ENCODE peak calls at places on chromosomes 4 and X, in nine cellular contexts. X, A, N, K, Y, M, D, T and W are unnamed samples.

GRCh38 chr4:15239866-15240265 is 188.0 kb upstream of the C1QTNF7 start:
- DNase-seq in X (no peak), A (no peak), N (no peak), K (no peak), Y (peak; percentile 55), M (peak; percentile 37), D (no peak), T (no peak), W (no peak)

GRCh38 chrX:109472939-109473713 is 8.8 kb downstream of the GUCY2F start:
- DNase-seq in X (peak; percentile 27), A (peak; percentile 66), N (no peak), K (no peak), Y (no peak), M (no peak), D (no peak), T (no peak), W (peak; percentile 82)

GRCh38 chrX:130874751-130875150 is 28.3 kb downstream of the ENOX2 start:
- DNase-seq in X (no peak), A (peak; percentile 42), N (no peak), K (no peak), Y (no peak), M (no peak), D (no peak), T (no peak), W (no peak)

GRCh38 chr4:123248260-123248659 is 148.3 kb upstream of the SPRY1 start:
- DNase-seq in X (no peak), A (peak; percentile 37), N (no peak), K (no peak), Y (no peak), M (no peak), D (no peak), T (no peak), W (no peak)

GRCh38 chr4:157509286-157509685 is 288.8 kb downstream of the GRIA2 start:
- DNase-seq in X (no peak), A (no peak), N (no peak), K (no peak), Y (no peak), M (no peak), D (no peak), T (no peak), W (no peak)

GRCh38 chrX:23048806-23049573 is 49.2 kb downstream of the DDX53 start:
- DNase-seq in X (no peak), A (no peak), N (no peak), K (no peak), Y (no peak), M (no peak), D (no peak), T (no peak), W (no peak)

GRCh38 chr4:61540944-61541343 is 340.8 kb downstream of the ADGRL3 start:
- DNase-seq in X (no peak), A (no peak), N (no peak), K (no peak), Y (no peak), M (peak; percentile 83), D (peak; percentile 49), T (no peak), W (no peak)

GRCh38 chrX:136028383-136028984 is 43.2 kb downstream of the SLC9A6 start:
- DNase-seq in X (peak; percentile 21), A (peak; percentile 65), N (no peak), K (no peak), Y (no peak), M (no peak), D (no peak), T (no peak), W (no peak)

GRCh38 chrX:53323196-53323595 is 41.8 kb upstream of the IQSEC2 start:
- DNase-seq in X (no peak), A (no peak), N (no peak), K (no peak), Y (no peak), M (no peak), D (no peak), T (no peak), W (no peak)

GRCh38 chr4:26206981-26207380 is 113.8 kb upstream of the RBPJ start:
- DNase-seq in X (no peak), A (no peak), N (no peak), K (no peak), Y (no peak), M (no peak), D (no peak), T (no peak), W (no peak)

GRCh38 chrX:122914256-122914655 is 269.8 kb upstream of the GRIA3 start:
- DNase-seq in X (no peak), A (no peak), N (no peak), K (no peak), Y (no peak), M (no peak), D (peak; percentile 41), T (no peak), W (no peak)

GRCh38 chr4:89545315-89545714 is 237.7 kb upstream of the GPRIN3 start:
- DNase-seq in X (no peak), A (no peak), N (no peak), K (no peak), Y (no peak), M (no peak), D (no peak), T (no peak), W (no peak)

GRCh38 chr4:168589154-168589553 is 92.3 kb downstream of the PALLD start:
- DNase-seq in X (peak; percentile 94), A (peak; percentile 82), N (no peak), K (no peak), Y (no peak), M (peak; percentile 27), D (no peak), T (no peak), W (no peak)

GRCh38 chr4:177190995-177191568 is 118.6 kb upstream of the NEIL3 start:
- DNase-seq in X (no peak), A (peak; percentile 47), N (no peak), K (no peak), Y (no peak), M (no peak), D (no peak), T (no peak), W (no peak)

GRCh38 chr4:26087108-26087507 is 173.1 kb downstream of the SMIM20 start:
- DNase-seq in X (no peak), A (no peak), N (no peak), K (no peak), Y (no peak), M (no peak), D (no peak), T (no peak), W (no peak)

DNA sequence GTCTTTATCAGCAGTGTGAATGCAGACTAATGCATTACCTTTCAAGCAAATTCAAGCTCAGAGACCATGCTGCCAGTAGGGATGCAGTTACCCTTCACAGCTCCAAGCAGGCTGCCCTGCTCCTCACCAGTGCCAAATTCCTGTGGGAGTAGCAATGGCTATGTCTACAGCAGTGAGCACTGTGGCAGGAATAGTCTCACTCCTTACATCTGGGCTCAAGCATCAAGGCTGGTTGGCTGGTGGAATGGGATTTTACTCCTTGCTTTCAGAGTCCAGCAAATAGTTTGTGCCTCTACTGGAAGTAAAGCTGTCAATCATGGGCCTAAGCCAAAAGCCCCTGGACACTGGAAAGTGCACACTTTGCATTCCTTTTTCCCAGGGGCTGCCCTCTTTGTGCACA is 1030.8 kb downstream of the SH3BGRL start:
- DNase-seq in X (no peak), A (no peak), N (no peak), K (no peak), Y (no peak), M (no peak), D (no peak), T (no peak), W (no peak)
- H3K9me3 ChIP-seq in X (no peaks in the 10 kb centered on the region), A (no peaks in the 10 kb centered on the region), N (no peaks in the 10 kb centered on the region), K (no peaks in the 10 kb centered on the region), Y (no peaks in the 10 kb centered on the region), M (no peaks in the 10 kb centered on the region), D (peaks cover 9% of the 10 kb centered on the region), T (no peaks in the 10 kb centered on the region), W (no peaks in the 10 kb centered on the region)

DNA sequence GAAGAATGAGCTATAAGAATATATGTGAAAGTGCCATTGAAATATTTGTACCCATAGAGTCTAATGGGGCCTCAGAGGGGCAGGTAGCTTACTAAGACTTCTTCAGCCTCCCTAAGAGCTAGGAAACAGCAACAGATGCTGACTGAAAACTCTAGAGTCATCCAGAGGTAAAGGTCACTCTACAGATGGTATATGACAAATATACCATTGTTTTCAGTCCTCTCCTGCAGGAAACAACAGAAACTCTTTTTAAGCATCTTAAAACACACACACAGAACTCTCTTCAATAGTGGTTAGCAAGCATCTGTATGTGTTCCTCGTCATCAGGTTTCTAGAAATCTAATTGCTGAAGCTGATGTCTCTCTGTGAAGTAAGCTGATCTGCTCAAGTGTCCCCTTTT is 313.8 kb upstream of the GATB start:
- DNase-seq in X (no peak), A (no peak), N (no peak), K (no peak), Y (no peak), M (no peak), D (no peak), T (no peak), W (no peak)
- H3K4me1 ChIP-seq in X (no peaks in the 10 kb centered on the region), A (peaks cover 16% of the 10 kb centered on the region), N (peaks cover 8% of the 10 kb centered on the region), K (peaks cover 5% of the 10 kb centered on the region), Y (no peaks in the 10 kb centered on the region), M (no peaks in the 10 kb centered on the region), D (no peaks in the 10 kb centered on the region), T (no peaks in the 10 kb centered on the region), W (no peaks in the 10 kb centered on the region)

DNA sequence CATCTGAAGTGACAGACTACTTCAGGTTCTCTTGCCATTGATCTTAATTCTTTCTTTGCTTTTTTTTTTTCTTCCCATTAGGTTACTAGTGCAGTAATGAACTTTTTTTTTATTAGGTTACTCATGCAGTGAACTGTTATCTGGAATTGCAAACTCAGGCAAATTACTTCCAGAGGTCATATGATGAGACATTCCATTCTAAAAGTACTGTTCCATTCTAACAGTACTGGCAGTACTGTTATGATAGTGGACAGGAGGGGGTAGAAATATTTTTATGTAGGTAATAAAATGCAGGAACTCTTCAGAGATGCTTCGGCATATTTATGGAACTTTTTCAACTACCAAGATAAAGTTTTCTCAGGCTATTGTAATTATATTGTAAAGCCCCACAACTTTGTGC is 911.4 kb upstream of the LCORL start:
- DNase-seq in X (no peak), A (no peak), N (no peak), K (no peak), Y (no peak), M (no peak), D (no peak), T (no peak), W (no peak)
- H3K9me3 ChIP-seq in X (no peaks in the 10 kb centered on the region), A (no peaks in the 10 kb centered on the region), N (no peaks in the 10 kb centered on the region), K (no peaks in the 10 kb centered on the region), Y (no peaks in the 10 kb centered on the region), M (no peaks in the 10 kb centered on the region), D (no peaks in the 10 kb centered on the region), T (no peaks in the 10 kb centered on the region), W (no peaks in the 10 kb centered on the region)

DNA sequence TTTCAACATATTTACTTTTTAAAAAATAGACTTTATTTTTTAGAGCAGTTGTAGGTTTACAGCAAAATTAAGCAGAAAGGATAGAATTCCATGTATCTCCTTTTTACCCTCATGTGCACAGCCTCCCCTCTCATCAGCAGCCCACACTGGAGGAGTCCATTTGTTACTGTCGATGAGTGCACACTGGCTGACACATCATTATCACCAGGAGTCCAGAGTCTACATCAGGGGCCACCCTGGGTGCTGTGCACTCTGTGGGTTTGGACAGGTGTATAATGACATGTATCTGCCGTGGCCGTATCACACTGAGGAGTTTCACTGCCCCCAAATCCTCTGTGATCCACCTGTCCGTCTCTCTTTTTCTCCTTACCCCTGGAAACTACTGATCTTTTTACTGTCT is 26.3 kb downstream of the TBC1D14 start:
- DNase-seq in X (no peak), A (no peak), N (no peak), K (no peak), Y (no peak), M (no peak), D (no peak), T (no peak), W (no peak)
- H3K4me1 ChIP-seq in X (peaks cover 9% of the 10 kb centered on the region), A (no peaks in the 10 kb centered on the region), N (peaks cover 25% of the 10 kb centered on the region), K (peaks cover 6% of the 10 kb centered on the region), Y (no peaks in the 10 kb centered on the region), M (peaks cover 6% of the 10 kb centered on the region), D (peaks cover 20% of the 10 kb centered on the region), T (peaks cover 2% of the 10 kb centered on the region), W (no peaks in the 10 kb centered on the region)

GRCh38 chr4:384311-385010 is 46.8 kb downstream of the ZNF141 start:
- DNase-seq in X (no peak), A (no peak), N (no peak), K (no peak), Y (no peak), M (no peak), D (no peak), T (no peak), W (no peak)
- H3K9me3 ChIP-seq in X (peaks cover 3% of the 10 kb centered on the region), A (no peaks in the 10 kb centered on the region), N (peaks cover 80% of the 10 kb centered on the region), K (peaks cover 66% of the 10 kb centered on the region), Y (peaks cover 76% of the 10 kb centered on the region), M (peaks cover 21% of the 10 kb centered on the region), D (peaks cover 100% of the 10 kb centered on the region), T (no peaks in the 10 kb centered on the region), W (no peaks in the 10 kb centered on the region)